ENCODE peak calls at places on chromosomes 6 and 20, in six cellular contexts. F is stomach; P is CD4-positive, alpha-beta T cell; C is CD14-positive monocyte; X is foreskin fibroblast; O is left lung. E is an unnamed sample.

GRCh38 chr6:43282636-43283513 is 15.2 kb upstream of the SLC22A7 start:
- DNase-seq in O (no peak), C (no peak), P (no peak), X (no peak), F (no peak), E (no peak)

GRCh38 chr20:38452880-38453624 is 17.9 kb upstream of the SNHG17 start:
- DNase-seq in P (no peak), X (peak), O (no peak), F (no peak), C (no peak), E (no peak)

GRCh38 chr6:112144145-112144926 is 56.9 kb downstream of the FAM229B start:
- DNase-seq in X (peak), P (no peak), C (no peak), F (no peak), O (no peak), E (no peak)

GRCh38 chr20:58994390-58995159 is 12.5 kb downstream of the CTSZ start:
- DNase-seq in X (no peak), C (peak), F (no peak), P (no peak), O (no peak), E (no peak)

GRCh38 chr20:34654207-34654744 is 22.6 kb downstream of the PIGU start:
- DNase-seq in X (no peak), C (no peak), O (no peak), F (no peak), P (no peak), E (no peak)

GRCh38 chr20:19453781-19454310 is 241.4 kb downstream of the SLC24A3 start:
- DNase-seq in C (no peak), O (no peak), X (no peak), P (no peak), F (no peak), E (no peak)

GRCh38 chr20:54668271-54669053 is 193.1 kb downstream of the DOK5 start:
- DNase-seq in F (no peak), X (peak), O (no peak), P (no peak), C (no peak), E (no peak)

GRCh38 chr6:18207949-18208348 is 52.7 kb downstream of the KDM1B start:
- DNase-seq in P (no peak), X (no peak), C (no peak), O (no peak), F (no peak), E (no peak)

GRCh38 chr6:9412951-9413559 is 977.7 kb upstream of the SLC35B3 start:
- DNase-seq in C (no peak), O (no peak), P (no peak), F (peak), X (peak), E (no peak)

GRCh38 chr20:51565741-51566140 is 23.2 kb upstream of the NFATC2 start:
- DNase-seq in P (no peak), O (no peak), X (peak), F (no peak), C (no peak), E (no peak)

GRCh38 chr6:148700713-148701392 is 46.0 kb upstream of the UST start:
- DNase-seq in C (no peak), P (no peak), F (no peak), O (no peak), X (peak), E (no peak)

GRCh38 chr6:151137441-151137984 is 102.3 kb upstream of the AKAP12 start:
- DNase-seq in C (no peak), P (no peak), O (no peak), F (no peak), X (no peak), E (no peak)

GRCh38 chr20:1912056-1912455 is 16.8 kb downstream of the SIRPA start:
- DNase-seq in O (no peak), C (no peak), F (no peak), X (peak), P (no peak), E (no peak)

GRCh38 chr6:154301086-154301625 is 55.4 kb downstream of the IPCEF1 start:
- DNase-seq in F (no peak), P (no peak), X (peak), C (no peak), O (no peak), E (no peak)

GRCh38 chr6:56916849-56917551 is 37.9 kb upstream of the BEND6 start:
- DNase-seq in C (no peak), P (no peak), X (no peak), O (no peak), F (no peak), E (no peak)

GRCh38 chr6:108902389-108902792 is 54.2 kb downstream of the ARMC2 start:
- DNase-seq in F (no peak), C (no peak), X (peak), P (no peak), O (no peak), E (no peak)

GRCh38 chr6:36145495-36145894 is 15.2 kb downstream of the MAPK13 start:
- DNase-seq in P (no peak), C (no peak), F (no peak), O (no peak), X (no peak), E (no peak)

GRCh38 chr20:4406627-4407026 is 315.1 kb upstream of the PRND start:
- DNase-seq in X (peak), C (no peak), F (no peak), P (no peak), O (no peak), E (no peak)

GRCh38 chr20:40930561-40930960 is 98.1 kb upstream of the TOP1 start:
- DNase-seq in O (no peak), F (no peak), C (no peak), P (no peak), X (peak), E (no peak)

GRCh38 chr6:1497593-1498105 is 108.3 kb downstream of the FOXF2 start:
- DNase-seq in P (no peak), F (no peak), X (no peak), C (no peak), O (no peak), E (no peak)

DNA sequence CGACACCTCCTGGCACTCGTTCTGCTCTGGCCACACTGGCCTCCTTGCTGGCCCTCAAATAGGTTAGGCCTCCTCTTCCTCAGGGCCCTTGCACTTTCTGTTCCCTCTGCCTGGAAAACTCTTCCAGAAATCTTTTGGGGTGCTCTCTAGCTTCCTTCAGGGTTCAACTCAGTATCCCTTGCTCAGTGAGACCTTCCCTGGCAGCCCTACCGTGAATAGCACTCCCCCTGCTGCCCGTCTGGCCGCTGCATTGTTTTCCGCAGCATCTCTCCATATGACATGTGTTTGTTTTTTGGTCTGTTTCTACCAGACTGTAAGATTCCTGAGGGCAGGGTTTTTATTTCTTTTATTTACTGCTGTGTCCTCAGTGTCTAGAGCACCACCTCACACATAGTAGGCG is 6.7 kb downstream of the DDX27 start:
- DNase-seq in F (no peak), P (no peak), O (no peak), X (no peak), C (no peak), E (no peak)
- TF ChIP-seq CTCF in F (no peak), P (no peak), O (no peak), X (no peak), C (no peak), E (no peak)

DNA sequence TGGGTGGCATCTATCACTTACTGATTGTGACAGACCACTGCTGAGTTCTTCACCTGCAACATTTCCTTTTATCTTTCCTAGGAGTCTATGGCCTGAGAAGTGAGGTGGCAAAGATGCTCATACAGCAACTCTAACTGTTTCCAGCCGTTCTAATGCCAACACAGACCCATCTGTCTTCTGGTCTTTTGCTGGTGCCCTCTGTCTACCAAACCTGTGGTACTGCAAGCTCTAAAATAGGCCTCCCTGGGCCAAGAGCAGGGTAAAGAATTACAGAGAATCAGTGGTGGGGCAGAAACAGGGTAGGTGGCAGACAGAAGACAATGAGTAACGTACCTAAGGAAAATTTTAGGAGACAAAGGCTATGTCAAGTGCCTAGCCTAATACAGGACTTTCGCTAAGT is 611.0 kb upstream of the FLRT3 start:
- DNase-seq in C (no peak), P (no peak), F (no peak), O (no peak), X (no peak), E (no peak)
- TF ChIP-seq CTCF in C (no peak), P (no peak), F (no peak), O (no peak), X (no peak), E (peak)

GRCh38 chr6:105001063-105001462 is 44.2 kb downstream of the LIN28B start:
- DNase-seq in C (no peak), F (no peak), O (no peak), X (no peak), P (no peak), E (no peak)

GRCh38 chr6:105001906-105002305 is 45.0 kb downstream of the LIN28B start:
- DNase-seq in P (no peak), C (no peak), F (no peak), X (no peak), O (no peak), E (no peak)

GRCh38 chr6:104995989-104996617 is 39.2 kb downstream of the LIN28B start:
- DNase-seq in X (peak), F (no peak), O (no peak), C (no peak), P (no peak), E (no peak)
- TF ChIP-seq CTCF in X (no peak), F (no peak), O (no peak), C (no peak), P (no peak), E (peak)

GRCh38 chr6:98838027-98838426 is 3.7 kb downstream of the POU3F2 start:
- DNase-seq in P (no peak), O (no peak), X (no peak), F (no peak), C (no peak), E (no peak)

GRCh38 chr6:98841114-98841513 is 6.7 kb downstream of the POU3F2 start:
- DNase-seq in O (no peak), F (no peak), P (no peak), X (no peak), C (no peak), E (no peak)

GRCh38 chr6:98840385-98840784 is 6.0 kb downstream of the POU3F2 start:
- DNase-seq in O (no peak), X (no peak), P (no peak), F (no peak), C (no peak), E (no peak)

GRCh38 chr6:98841589-98842488 is 7.5 kb downstream of the POU3F2 start:
- DNase-seq in F (no peak), O (no peak), X (peak), P (no peak), C (no peak), E (no peak)

DNA sequence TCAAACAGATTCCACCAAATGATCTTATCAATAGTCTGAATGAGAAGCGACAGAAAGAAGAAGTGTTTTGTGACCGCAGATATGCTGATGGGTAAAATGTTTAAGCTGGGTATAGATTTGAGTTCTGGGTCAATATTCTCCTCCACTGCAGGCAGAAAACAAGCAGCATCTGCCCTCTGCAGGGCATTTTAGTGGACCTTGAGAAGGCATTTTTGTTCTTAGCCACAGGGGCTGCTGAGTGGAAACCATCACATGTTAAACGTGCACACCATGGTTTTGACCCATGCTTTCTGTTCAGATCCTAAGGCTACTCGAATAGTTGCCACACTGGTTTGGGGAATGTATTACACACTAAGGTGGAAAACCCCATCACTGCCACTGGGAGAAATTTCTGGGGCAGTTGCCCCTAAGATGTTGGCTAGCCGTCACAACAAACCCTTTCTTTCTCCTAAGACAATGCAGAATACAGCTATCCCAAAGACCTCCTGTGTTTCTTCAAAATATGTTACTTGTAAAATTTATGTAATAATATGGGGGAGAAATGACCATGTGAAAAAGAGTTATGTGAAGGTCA is 5.5 kb downstream of the POU3F2 start:
- DNase-seq in O (no peak), X (peak), P (no peak), C (no peak), F (no peak), E (no peak)
- TF ChIP-seq CTCF in O (peak), X (peak), P (no peak), C (no peak), F (no peak), E (peak)

GRCh38 chr6:167669870-167670802 is 156.6 kb upstream of the AFDN start:
- DNase-seq in F (no peak), X (no peak), P (no peak), C (no peak), O (no peak), E (peak)

GRCh38 chr6:167670938-167671338 is 155.8 kb upstream of the AFDN start:
- DNase-seq in C (no peak), O (no peak), X (no peak), P (no peak), F (no peak), E (no peak)

GRCh38 chr6:167673951-167674350 is 152.8 kb upstream of the AFDN start:
- DNase-seq in X (no peak), P (no peak), C (no peak), O (no peak), F (no peak), E (no peak)

GRCh38 chr6:167671977-167672687 is 154.6 kb upstream of the AFDN start:
- DNase-seq in X (no peak), F (no peak), O (no peak), C (no peak), P (no peak), E (peak)

GRCh38 chr6:167672738-167673137 is 154.0 kb upstream of the AFDN start:
- DNase-seq in F (no peak), C (no peak), X (no peak), O (no peak), P (no peak), E (no peak)
- TF ChIP-seq CTCF in F (no peak), C (no peak), X (no peak), O (no peak), P (no peak), E (no peak)

GRCh38 chr6:107550906-107551305 is 61.0 kb downstream of the SOBP start:
- DNase-seq in C (no peak), X (no peak), P (no peak), F (no peak), O (no peak), E (no peak)
- TF ChIP-seq CTCF in C (no peak), X (no peak), P (no peak), F (no peak), O (no peak), E (no peak)

DNA sequence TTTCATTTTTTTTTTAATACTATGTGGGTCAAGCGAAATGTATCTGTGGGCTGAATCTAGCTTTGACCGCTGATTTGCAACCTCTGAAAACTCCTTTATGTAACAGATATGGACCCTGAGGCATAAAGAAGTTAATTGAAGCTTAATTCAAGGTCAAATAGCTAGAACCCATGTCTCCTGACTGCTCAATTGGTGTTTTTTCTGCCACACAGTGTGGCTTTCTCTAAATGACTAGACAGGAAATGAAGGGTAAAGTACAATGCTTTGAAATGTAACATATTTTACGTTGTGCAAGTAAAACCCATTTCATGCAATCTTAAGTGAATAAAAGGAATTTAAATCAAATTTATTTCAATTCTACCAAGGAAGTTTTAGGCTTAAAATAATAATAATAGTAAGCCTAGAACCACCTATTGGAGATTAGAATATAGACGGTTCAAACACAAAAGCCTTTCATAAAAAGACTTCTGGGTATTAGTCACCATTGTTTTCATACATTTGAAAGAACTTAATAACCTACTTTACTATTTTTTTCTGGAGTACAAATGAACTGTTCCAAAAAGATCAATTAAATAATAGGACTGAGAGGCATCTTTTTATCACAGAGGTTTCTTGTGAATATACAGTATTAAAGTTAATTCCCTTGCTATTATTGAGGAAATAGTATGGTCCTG is 279.8 kb downstream of the EPHA7 start:
- DNase-seq in P (no peak), O (no peak), F (no peak), C (no peak), X (no peak), E (no peak)
- TF ChIP-seq CTCF in P (no peak), O (no peak), F (no peak), C (no peak), X (no peak), E (no peak)

GRCh38 chr6:30616811-30617564 is at the start of gene PPP1R10:
- DNase-seq in O (peak), P (peak), C (peak), F (peak), X (peak), E (peak)
- TF ChIP-seq CTCF in O (no peak), P (no peak), C (no peak), F (no peak), X (no peak), E (no peak)

GRCh38 chr6:169640347-169640972 is 61.4 kb downstream of the WDR27 start:
- DNase-seq in P (no peak), X (peak), O (no peak), C (no peak), F (no peak), E (no peak)
- TF ChIP-seq CTCF in P (no peak), X (peak), O (no peak), C (no peak), F (no peak), E (peak)

E was measured in chondrocyte.